ENCODE peak calls at places on chromosomes 11 and 22, in eight cellular contexts. L, K, W, I, P, A, B and J are unnamed samples.

GRCh38 chr22:35341090-35341874 is 39.6 kb upstream of the HMOX1 start:
- DNase-seq in L (no peak), K (no peak), W (no peak), I (no peak), P (no peak), A (no peak), B (no peak), J (no peak)

GRCh38 chr11:118117790-118118601 is 31.2 kb upstream of the SMIM35 start:
- DNase-seq in L (no peak), K (no peak), W (no peak), I (no peak), P (no peak), A (no peak), B (no peak), J (no peak)

GRCh38 chr11:43579171-43579918 is 101.2 kb upstream of the HSD17B12 start:
- DNase-seq in L (peak), K (peak), W (peak), I (peak), P (no peak), A (no peak), B (peak), J (peak)

GRCh38 chr11:11482726-11483125 is 129.7 kb upstream of the CSNK2A3 start:
- DNase-seq in L (no peak), K (no peak), W (no peak), I (peak), P (no peak), A (no peak), B (no peak), J (no peak)

GRCh38 chr11:128022761-128023160 is 564.6 kb downstream of the ETS1 start:
- DNase-seq in L (no peak), K (no peak), W (no peak), I (no peak), P (no peak), A (no peak), B (no peak), J (no peak)

GRCh38 chr11:64267207-64267945 is 16.0 kb downstream of the PLCB3 start:
- DNase-seq in L (no peak), K (no peak), W (no peak), I (no peak), P (no peak), A (no peak), B (no peak), J (no peak)

GRCh38 chr11:64319421-64319761 is 1.5 kb downstream of the PRDX5 start:
- DNase-seq in L (no peak), K (no peak), W (no peak), I (no peak), P (no peak), A (no peak), B (no peak), J (no peak)

GRCh38 chr22:42769238-42769573 is 48.5 kb upstream of the A4GALT start:
- DNase-seq in L (no peak), K (no peak), W (no peak), I (no peak), P (no peak), A (no peak), B (no peak), J (no peak)

GRCh38 chr11:40434941-40435340 is 1024.5 kb downstream of the LRRC4C start:
- DNase-seq in L (no peak), K (no peak), W (no peak), I (no peak), P (no peak), A (no peak), B (no peak), J (no peak)

GRCh38 chr22:50326959-50327710 is at the start of gene DENND6B:
- DNase-seq in L (peak), K (peak), W (peak), I (peak), P (no peak), A (peak), B (peak), J (no peak)

GRCh38 chr11:93850585-93851018 is at the start of gene VSTM5:
- DNase-seq in L (no peak), K (no peak), W (no peak), I (no peak), P (no peak), A (no peak), B (no peak), J (no peak)

GRCh38 chr11:72738199-72739141 is 13.7 kb downstream of the ARAP1 start:
- DNase-seq in L (no peak), K (no peak), W (no peak), I (peak), P (no peak), A (no peak), B (peak), J (no peak)

GRCh38 chr11:65470433-65470832 is 28.4 kb upstream of the MALAT1 start:
- DNase-seq in L (no peak), K (no peak), W (no peak), I (no peak), P (no peak), A (no peak), B (no peak), J (no peak)

GRCh38 chr11:110948112-110948511 is 235.9 kb upstream of the ARHGAP20 start:
- DNase-seq in L (no peak), K (no peak), W (no peak), I (peak), P (no peak), A (no peak), B (no peak), J (no peak)

GRCh38 chr11:21564813-21565212 is 628.1 kb upstream of the ANO5 start:
- DNase-seq in L (no peak), K (no peak), W (no peak), I (no peak), P (no peak), A (no peak), B (no peak), J (no peak)

GRCh38 chr11:6629573-6629891 is 10.3 kb upstream of the TPP1 start:
- DNase-seq in L (no peak), K (no peak), W (no peak), I (no peak), P (no peak), A (no peak), B (no peak), J (no peak)

GRCh38 chr22:48318173-48318572 is 1509.5 kb downstream of the BRD1 start:
- DNase-seq in L (no peak), K (peak), W (no peak), I (no peak), P (no peak), A (no peak), B (no peak), J (no peak)

GRCh38 chr11:66871521-66871901 is 14.6 kb downstream of the LRFN4 start:
- DNase-seq in L (no peak), K (no peak), W (no peak), I (no peak), P (no peak), A (no peak), B (no peak), J (no peak)

GRCh38 chr22:24112188-24112587 is 69.1 kb upstream of the SUSD2 start:
- DNase-seq in L (no peak), K (no peak), W (no peak), I (peak), P (no peak), A (no peak), B (no peak), J (no peak)

GRCh38 chr11:118606157-118606843 is 1.1 kb upstream of the PHLDB1 start:
- DNase-seq in L (no peak), K (peak), W (no peak), I (no peak), P (no peak), A (no peak), B (no peak), J (no peak)

GRCh38 chr11:44309483-44310197 is at the start of gene ALX4:
- DNase-seq in L (no peak), K (peak), W (peak), I (no peak), P (no peak), A (no peak), B (peak), J (no peak)

GRCh38 chr11:127105578-127105977 is 105.0 kb upstream of the KIRREL3 start:
- DNase-seq in L (no peak), K (no peak), W (no peak), I (no peak), P (no peak), A (no peak), B (no peak), J (no peak)

GRCh38 chr11:74307409-74307808 is 4.0 kb downstream of the P4HA3 start:
- DNase-seq in L (no peak), K (no peak), W (peak), I (peak), P (no peak), A (no peak), B (no peak), J (no peak)

GRCh38 chr11:119185916-119186634 is 800 bp downstream of the NHERF4 start:
- DNase-seq in L (no peak), K (no peak), W (peak), I (no peak), P (no peak), A (no peak), B (peak), J (no peak)

GRCh38 chr11:104163100-104164027 is 583 bp downstream of the PDGFD start:
- DNase-seq in L (peak), K (peak), W (peak), I (peak), P (no peak), A (no peak), B (no peak), J (peak)

GRCh38 chr11:36371161-36371560 is 75.1 kb downstream of the PRR5L start:
- DNase-seq in L (no peak), K (no peak), W (no peak), I (no peak), P (no peak), A (no peak), B (no peak), J (no peak)

GRCh38 chr11:27471588-27472397 is 797 bp downstream of the LGR4 start:
- DNase-seq in L (no peak), K (peak), W (peak), I (no peak), P (no peak), A (no peak), B (peak), J (no peak)
- TF ChIP-seq USF2 in L (no peak), K (no peak), W (no peak), I (no peak), P (no peak), A (no peak), B (no peak), J (no peak)

DNA sequence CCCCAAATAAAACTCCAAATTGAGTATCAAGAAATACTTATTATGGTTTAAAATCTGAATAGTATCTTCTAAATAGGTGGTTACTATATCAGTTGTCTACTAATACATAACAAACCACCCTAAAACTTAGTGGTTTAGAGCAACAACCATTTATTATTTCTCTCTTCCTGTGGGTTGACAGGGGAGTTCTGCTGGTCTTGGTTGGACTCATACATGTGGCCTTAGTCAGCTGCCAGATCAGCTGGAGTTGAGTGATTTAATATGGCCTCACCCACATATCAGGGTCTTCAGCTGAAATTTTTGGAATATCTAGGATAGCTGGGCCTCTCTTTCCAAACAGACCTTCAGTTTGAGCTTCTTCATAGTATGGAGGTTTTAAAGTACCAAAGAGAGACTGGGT is 34.5 kb downstream of the C11orf65 start:
- DNase-seq in L (no peak), K (no peak), W (no peak), I (peak), P (no peak), A (no peak), B (no peak), J (no peak)
- TF ChIP-seq USF2 in L (no peak), K (no peak), W (no peak), I (no peak), P (no peak), A (no peak), B (no peak), J (no peak)

GRCh38 chr11:79594839-79595238 is 154.0 kb upstream of the TENM4 start:
- DNase-seq in L (no peak), K (no peak), W (no peak), I (no peak), P (no peak), A (no peak), B (no peak), J (no peak)

DNA sequence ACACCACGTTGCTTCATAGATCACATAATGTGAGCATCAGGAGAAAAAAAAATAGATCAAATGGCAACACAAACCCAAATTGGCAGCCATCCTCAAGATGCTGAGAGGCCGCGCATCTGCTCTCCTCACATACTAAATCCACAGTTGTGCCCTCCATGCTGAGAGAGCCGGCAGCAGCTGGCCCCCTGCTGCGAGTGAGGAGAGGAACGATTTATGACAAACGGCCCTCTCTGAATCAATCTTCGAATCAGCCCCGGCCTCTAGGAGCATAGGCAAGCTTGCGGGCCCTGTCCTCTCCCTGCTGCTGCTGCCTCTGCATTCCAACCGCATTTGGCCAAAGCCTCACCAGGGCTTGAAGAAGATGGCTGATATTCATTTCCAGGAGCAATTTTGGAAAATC is 159.9 kb upstream of the TENM4 start:
- DNase-seq in L (no peak), K (no peak), W (no peak), I (no peak), P (no peak), A (no peak), B (no peak), J (no peak)
- TF ChIP-seq USF2 in L (no peak), K (no peak), W (no peak), I (no peak), P (no peak), A (no peak), B (no peak), J (no peak)

GRCh38 chr11:15968461-15969130 is 387.8 kb downstream of the SOX6 start:
- DNase-seq in L (no peak), K (no peak), W (no peak), I (no peak), P (no peak), A (no peak), B (peak), J (no peak)

GRCh38 chr11:15969281-15969680 is 387.1 kb downstream of the SOX6 start:
- DNase-seq in L (peak), K (no peak), W (no peak), I (peak), P (peak), A (peak), B (peak), J (no peak)

GRCh38 chr11:15971215-15971546 is 385.2 kb downstream of the SOX6 start:
- DNase-seq in L (no peak), K (no peak), W (no peak), I (no peak), P (no peak), A (no peak), B (no peak), J (no peak)

GRCh38 chr11:15969701-15970329 is 386.5 kb downstream of the SOX6 start:
- DNase-seq in L (no peak), K (no peak), W (no peak), I (peak), P (peak), A (no peak), B (no peak), J (no peak)

GRCh38 chr11:15970506-15971214 is 385.7 kb downstream of the SOX6 start:
- DNase-seq in L (no peak), K (no peak), W (no peak), I (no peak), P (no peak), A (no peak), B (no peak), J (no peak)
- TF ChIP-seq USF2 in L (no peak), K (no peak), W (no peak), I (no peak), P (no peak), A (no peak), B (no peak), J (no peak)

GRCh38 chr11:130371004-130371590 is 56.4 kb upstream of the ZBTB44 start:
- DNase-seq in L (no peak), K (no peak), W (no peak), I (no peak), P (no peak), A (no peak), B (no peak), J (no peak)
- TF ChIP-seq USF2 in L (no peak), K (no peak), W (no peak), I (no peak), P (no peak), A (no peak), B (no peak), J (no peak)

DNA sequence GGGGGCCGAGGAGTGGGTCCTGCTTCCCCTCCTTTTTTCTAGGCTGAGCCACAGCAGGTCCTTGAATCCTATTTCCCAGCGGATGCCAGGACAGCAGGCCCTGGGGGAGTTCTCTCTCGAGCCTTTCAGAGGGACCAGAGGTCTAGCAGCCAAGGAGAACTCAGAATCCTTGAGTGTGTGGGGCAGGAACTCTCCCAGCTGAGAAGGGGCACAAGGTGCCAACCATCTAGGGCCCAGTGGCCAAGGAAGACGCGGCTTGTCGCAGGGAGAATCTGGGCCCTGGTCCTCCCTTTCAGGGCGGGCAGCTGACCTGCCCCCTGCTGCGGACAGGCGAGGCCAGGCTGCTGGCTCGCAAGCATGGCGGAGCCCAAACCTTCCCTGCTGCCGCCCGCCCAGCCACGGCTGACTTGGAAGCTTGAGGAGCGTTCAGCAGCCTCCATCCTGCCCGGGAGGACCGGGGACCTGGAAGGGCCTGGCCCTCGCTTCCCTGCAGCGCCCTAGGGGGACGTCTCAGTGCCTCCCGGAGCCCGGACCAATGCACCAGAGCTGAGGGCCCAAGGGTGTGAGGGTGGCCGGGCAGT is 972 bp upstream of the TSSC4 start:
- DNase-seq in L (peak), K (no peak), W (no peak), I (no peak), P (no peak), A (no peak), B (no peak), J (no peak)
- TF ChIP-seq USF2 in L (no peak), K (no peak), W (no peak), I (no peak), P (no peak), A (no peak), B (no peak), J (no peak)

DNA sequence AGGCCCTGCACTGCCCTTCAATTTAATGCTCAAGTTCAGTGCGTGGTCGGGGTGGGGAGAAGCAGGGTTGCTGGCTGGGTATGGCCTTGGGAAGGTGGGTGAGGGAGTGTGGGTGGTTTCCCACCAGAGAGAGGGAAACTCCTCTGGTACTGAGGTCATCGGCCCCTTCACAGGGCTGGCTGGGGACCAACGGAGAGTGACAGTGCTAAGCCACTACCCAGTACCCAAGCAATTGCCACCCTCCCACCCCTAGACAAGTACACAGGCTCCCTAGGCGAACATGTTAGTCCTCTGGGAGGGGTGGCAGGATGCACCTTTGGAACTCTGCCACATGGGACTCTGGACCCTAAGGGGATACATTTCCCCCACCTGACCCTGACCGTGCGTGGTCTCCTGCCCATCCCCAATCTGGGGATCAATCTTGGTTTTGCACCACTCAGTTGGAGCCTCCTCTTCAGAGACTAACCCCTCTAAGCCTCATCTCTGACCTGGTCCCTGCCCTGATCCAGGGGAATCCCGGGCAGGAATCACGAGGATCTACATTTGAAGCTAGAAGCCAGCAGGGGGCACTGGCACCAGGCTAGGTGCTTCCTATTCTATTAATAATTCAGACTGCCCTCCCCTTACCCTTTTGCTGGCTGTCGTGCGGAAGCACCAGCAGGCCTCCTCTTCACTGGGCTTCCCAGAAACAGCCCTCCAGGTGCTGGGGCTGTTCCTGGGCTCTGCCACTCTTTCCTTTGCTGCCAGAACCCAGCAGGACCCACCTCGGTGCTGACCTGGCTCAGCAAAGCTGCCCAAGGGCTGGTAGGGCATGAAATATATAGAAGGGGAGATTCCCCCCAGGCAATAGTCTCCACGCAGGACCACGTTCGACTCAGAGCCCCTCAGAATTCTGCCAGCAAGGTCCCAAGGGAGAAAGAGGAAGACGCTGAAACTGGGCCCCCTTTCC is 377.7 kb downstream of the TENM4 start:
- DNase-seq in L (peak), K (peak), W (peak), I (peak), P (no peak), A (peak), B (peak), J (peak)
- TF ChIP-seq USF2 in L (no peak), K (no peak), W (no peak), I (no peak), P (no peak), A (no peak), B (no peak), J (no peak)

DNA sequence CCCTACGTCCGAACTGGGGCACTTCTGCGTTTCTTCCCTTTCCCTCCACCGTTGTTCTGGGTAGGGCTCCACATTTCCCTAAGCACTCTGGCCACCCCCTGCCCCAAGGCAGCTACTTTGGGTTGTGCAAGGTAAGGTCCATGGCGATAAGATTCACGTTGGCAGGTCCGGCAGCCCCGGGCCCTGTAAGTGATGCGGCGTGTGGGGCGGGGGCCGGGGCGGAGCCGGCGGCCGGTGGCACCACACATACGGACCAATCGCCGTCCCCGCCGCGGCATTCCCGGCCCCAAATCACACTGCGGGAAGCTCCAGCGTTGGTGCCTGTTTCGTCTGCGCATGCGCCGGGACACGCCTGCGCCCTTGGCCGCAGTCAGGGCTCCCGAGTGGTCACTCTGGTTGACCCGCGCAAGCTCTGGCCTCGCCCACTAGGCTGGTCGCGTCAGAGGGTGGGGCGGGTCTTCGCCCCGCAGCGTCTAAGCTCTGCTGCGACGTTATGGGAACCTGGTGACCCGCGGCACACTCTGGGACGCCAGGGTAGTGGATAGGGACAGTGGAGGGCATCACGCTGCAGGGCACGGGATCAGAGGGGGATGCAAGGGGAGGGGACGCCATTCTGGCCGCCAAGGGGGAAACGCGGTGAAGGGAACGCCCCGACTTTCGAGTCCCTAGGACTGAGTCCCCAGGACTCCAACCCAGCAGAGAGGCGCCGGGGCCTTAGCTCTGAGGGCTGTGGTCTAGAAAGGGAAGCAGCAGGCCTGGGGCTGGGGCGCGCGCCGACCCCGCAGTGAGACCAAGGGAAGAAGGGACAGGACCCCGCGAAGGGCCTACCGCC is 1.6 kb downstream of the FADS1 start:
- DNase-seq in L (peak), K (peak), W (peak), I (peak), P (peak), A (peak), B (peak), J (peak)
- TF ChIP-seq USF2 in L (no peak), K (peak), W (no peak), I (no peak), P (no peak), A (peak), B (no peak), J (peak)

GRCh38 chr11:86129775-86130540 is 61.1 kb upstream of the PICALM start:
- DNase-seq in L (no peak), K (no peak), W (no peak), I (no peak), P (no peak), A (no peak), B (no peak), J (no peak)
- TF ChIP-seq USF2 in L (no peak), K (no peak), W (no peak), I (no peak), P (no peak), A (no peak), B (no peak), J (no peak)